ENCODE peak calls at places on chromosomes 7 and 10, in ten cellular contexts. One of them, this sample, is unnamed.

GRCh38 chr10:904403-904802 is 27.1 kb downstream of the LARP4B start:
- DNase-seq in cardiac fibroblast: no peak
- DNase-seq in cardiac muscle cell: no peak
- DNase-seq in stomach: no peak
- DNase-seq in CD8-positive, alpha-beta T cell: no peak
- DNase-seq in mucosa of descending colon: no peak
- DNase-seq in prostate gland: no peak
- DNase-seq in lower lobe of right lung: no peak
- DNase-seq in fibroblast of lung: no peak
- DNase-seq in uterus: no peak
- DNase-seq in this sample: no peak

GRCh38 chr10:128695326-128695725 is 569.1 kb upstream of the MKI67 start:
- DNase-seq in cardiac fibroblast: no peak
- DNase-seq in cardiac muscle cell: no peak
- DNase-seq in stomach: no peak
- DNase-seq in CD8-positive, alpha-beta T cell: no peak
- DNase-seq in mucosa of descending colon: no peak
- DNase-seq in prostate gland: no peak
- DNase-seq in lower lobe of right lung: no peak
- DNase-seq in fibroblast of lung: no peak
- DNase-seq in uterus: no peak
- DNase-seq in this sample: no peak

GRCh38 chr7:5217396-5217795 is 27.4 kb downstream of the WIPI2 start:
- DNase-seq in cardiac fibroblast: no peak
- DNase-seq in cardiac muscle cell: no peak
- DNase-seq in stomach: no peak
- DNase-seq in CD8-positive, alpha-beta T cell: no peak
- DNase-seq in mucosa of descending colon: no peak
- DNase-seq in prostate gland: no peak
- DNase-seq in lower lobe of right lung: no peak
- DNase-seq in fibroblast of lung: no peak
- DNase-seq in uterus: no peak
- DNase-seq in this sample: no peak

GRCh38 chr7:148701414-148701813 is 2.7 kb downstream of the CUL1 start:
- DNase-seq in cardiac fibroblast: peak
- DNase-seq in cardiac muscle cell: no peak
- DNase-seq in stomach: no peak
- DNase-seq in CD8-positive, alpha-beta T cell: no peak
- DNase-seq in mucosa of descending colon: no peak
- DNase-seq in prostate gland: no peak
- DNase-seq in lower lobe of right lung: no peak
- DNase-seq in fibroblast of lung: peak
- DNase-seq in uterus: no peak
- DNase-seq in this sample: peak

GRCh38 chr7:1290262-1291039 is 57.8 kb downstream of the UNCX start:
- DNase-seq in cardiac fibroblast: peak
- DNase-seq in cardiac muscle cell: peak
- DNase-seq in stomach: peak
- DNase-seq in CD8-positive, alpha-beta T cell: peak
- DNase-seq in mucosa of descending colon: peak
- DNase-seq in prostate gland: peak
- DNase-seq in lower lobe of right lung: peak
- DNase-seq in fibroblast of lung: peak
- DNase-seq in uterus: no peak
- DNase-seq in this sample: peak

GRCh38 chr7:42262907-42263466 is 26.0 kb upstream of the GLI3 start:
- DNase-seq in cardiac fibroblast: peak
- DNase-seq in cardiac muscle cell: no peak
- DNase-seq in stomach: no peak
- DNase-seq in CD8-positive, alpha-beta T cell: no peak
- DNase-seq in mucosa of descending colon: no peak
- DNase-seq in prostate gland: peak
- DNase-seq in lower lobe of right lung: no peak
- DNase-seq in fibroblast of lung: peak
- DNase-seq in uterus: peak
- DNase-seq in this sample: no peak

GRCh38 chr7:44213872-44214595 is 13.3 kb downstream of the YKT6 start:
- DNase-seq in cardiac fibroblast: peak
- DNase-seq in cardiac muscle cell: peak
- DNase-seq in stomach: no peak
- DNase-seq in CD8-positive, alpha-beta T cell: no peak
- DNase-seq in mucosa of descending colon: peak
- DNase-seq in prostate gland: no peak
- DNase-seq in lower lobe of right lung: no peak
- DNase-seq in fibroblast of lung: peak
- DNase-seq in uterus: no peak
- DNase-seq in this sample: peak

GRCh38 chr7:2710256-2710655 is 22.3 kb downstream of the AMZ1 start:
- DNase-seq in cardiac fibroblast: no peak
- DNase-seq in cardiac muscle cell: no peak
- DNase-seq in stomach: no peak
- DNase-seq in CD8-positive, alpha-beta T cell: peak
- DNase-seq in mucosa of descending colon: no peak
- DNase-seq in prostate gland: no peak
- DNase-seq in lower lobe of right lung: no peak
- DNase-seq in fibroblast of lung: no peak
- DNase-seq in uterus: no peak
- DNase-seq in this sample: no peak

GRCh38 chr7:95780665-95781064 is 8.3 kb downstream of the DYNC1I1 start:
- DNase-seq in cardiac fibroblast: no peak
- DNase-seq in cardiac muscle cell: no peak
- DNase-seq in stomach: no peak
- DNase-seq in CD8-positive, alpha-beta T cell: no peak
- DNase-seq in mucosa of descending colon: no peak
- DNase-seq in prostate gland: no peak
- DNase-seq in lower lobe of right lung: no peak
- DNase-seq in fibroblast of lung: no peak
- DNase-seq in uterus: no peak
- DNase-seq in this sample: no peak

GRCh38 chr7:112056409-112056808 is 149.8 kb downstream of the DOCK4 start:
- DNase-seq in cardiac fibroblast: peak
- DNase-seq in cardiac muscle cell: no peak
- DNase-seq in stomach: no peak
- DNase-seq in CD8-positive, alpha-beta T cell: no peak
- DNase-seq in mucosa of descending colon: no peak
- DNase-seq in prostate gland: no peak
- DNase-seq in lower lobe of right lung: no peak
- DNase-seq in fibroblast of lung: no peak
- DNase-seq in uterus: no peak
- DNase-seq in this sample: no peak

GRCh38 chr10:125208854-125209545 is 48.6 kb upstream of the CTBP2 start:
- DNase-seq in cardiac fibroblast: no peak
- DNase-seq in cardiac muscle cell: no peak
- DNase-seq in stomach: no peak
- DNase-seq in CD8-positive, alpha-beta T cell: no peak
- DNase-seq in mucosa of descending colon: no peak
- DNase-seq in prostate gland: no peak
- DNase-seq in lower lobe of right lung: no peak
- DNase-seq in fibroblast of lung: no peak
- DNase-seq in uterus: no peak
- DNase-seq in this sample: no peak

GRCh38 chr10:122276611-122277205 is 5.6 kb downstream of the BTBD16 start:
- DNase-seq in cardiac fibroblast: peak
- DNase-seq in cardiac muscle cell: no peak
- DNase-seq in stomach: peak
- DNase-seq in CD8-positive, alpha-beta T cell: no peak
- DNase-seq in mucosa of descending colon: no peak
- DNase-seq in prostate gland: no peak
- DNase-seq in lower lobe of right lung: no peak
- DNase-seq in fibroblast of lung: peak
- DNase-seq in uterus: no peak
- DNase-seq in this sample: no peak

GRCh38 chr10:63713191-63714144 is 192.3 kb downstream of the REEP3 start:
- DNase-seq in cardiac fibroblast: peak
- DNase-seq in cardiac muscle cell: peak
- DNase-seq in stomach: peak
- DNase-seq in CD8-positive, alpha-beta T cell: no peak
- DNase-seq in mucosa of descending colon: peak
- DNase-seq in prostate gland: no peak
- DNase-seq in lower lobe of right lung: no peak
- DNase-seq in fibroblast of lung: peak
- DNase-seq in uterus: peak
- DNase-seq in this sample: no peak
- H3K4me3 ChIP-seq in cardiac fibroblast: no peak
- H3K4me3 ChIP-seq in cardiac muscle cell: no peak
- H3K4me3 ChIP-seq in stomach: no peak
- H3K4me3 ChIP-seq in CD8-positive, alpha-beta T cell: no peak
- H3K4me3 ChIP-seq in mucosa of descending colon: no peak
- H3K4me3 ChIP-seq in prostate gland: no peak
- H3K4me3 ChIP-seq in lower lobe of right lung: no peak
- H3K4me3 ChIP-seq in fibroblast of lung: no peak
- H3K4me3 ChIP-seq in uterus: no peak
- H3K4me3 ChIP-seq in this sample: no peak

GRCh38 chr7:96833701-96834453 is 124.2 kb upstream of the SEM1 start:
- DNase-seq in cardiac fibroblast: no peak
- DNase-seq in cardiac muscle cell: peak
- DNase-seq in stomach: no peak
- DNase-seq in CD8-positive, alpha-beta T cell: no peak
- DNase-seq in mucosa of descending colon: no peak
- DNase-seq in prostate gland: no peak
- DNase-seq in lower lobe of right lung: no peak
- DNase-seq in fibroblast of lung: no peak
- DNase-seq in uterus: no peak
- DNase-seq in this sample: no peak

GRCh38 chr7:96832107-96832506 is 122.5 kb upstream of the SEM1 start:
- DNase-seq in cardiac fibroblast: no peak
- DNase-seq in cardiac muscle cell: no peak
- DNase-seq in stomach: no peak
- DNase-seq in CD8-positive, alpha-beta T cell: no peak
- DNase-seq in mucosa of descending colon: no peak
- DNase-seq in prostate gland: no peak
- DNase-seq in lower lobe of right lung: no peak
- DNase-seq in fibroblast of lung: no peak
- DNase-seq in uterus: no peak
- DNase-seq in this sample: no peak

GRCh38 chr7:96826089-96826488 is 116.4 kb upstream of the SEM1 start:
- DNase-seq in cardiac fibroblast: no peak
- DNase-seq in cardiac muscle cell: no peak
- DNase-seq in stomach: no peak
- DNase-seq in CD8-positive, alpha-beta T cell: no peak
- DNase-seq in mucosa of descending colon: no peak
- DNase-seq in prostate gland: no peak
- DNase-seq in lower lobe of right lung: no peak
- DNase-seq in fibroblast of lung: no peak
- DNase-seq in uterus: no peak
- DNase-seq in this sample: no peak

GRCh38 chr7:96827701-96828100 is 118.1 kb upstream of the SEM1 start:
- DNase-seq in cardiac fibroblast: no peak
- DNase-seq in cardiac muscle cell: no peak
- DNase-seq in stomach: no peak
- DNase-seq in CD8-positive, alpha-beta T cell: no peak
- DNase-seq in mucosa of descending colon: no peak
- DNase-seq in prostate gland: no peak
- DNase-seq in lower lobe of right lung: no peak
- DNase-seq in fibroblast of lung: no peak
- DNase-seq in uterus: no peak
- DNase-seq in this sample: no peak

GRCh38 chr7:96831446-96831845 is 121.8 kb upstream of the SEM1 start:
- DNase-seq in cardiac fibroblast: no peak
- DNase-seq in cardiac muscle cell: no peak
- DNase-seq in stomach: no peak
- DNase-seq in CD8-positive, alpha-beta T cell: no peak
- DNase-seq in mucosa of descending colon: no peak
- DNase-seq in prostate gland: no peak
- DNase-seq in lower lobe of right lung: no peak
- DNase-seq in fibroblast of lung: no peak
- DNase-seq in uterus: no peak
- DNase-seq in this sample: no peak
- H3K4me3 ChIP-seq in cardiac fibroblast: no peak
- H3K4me3 ChIP-seq in cardiac muscle cell: no peak
- H3K4me3 ChIP-seq in stomach: no peak
- H3K4me3 ChIP-seq in CD8-positive, alpha-beta T cell: no peak
- H3K4me3 ChIP-seq in mucosa of descending colon: no peak
- H3K4me3 ChIP-seq in prostate gland: no peak
- H3K4me3 ChIP-seq in lower lobe of right lung: no peak
- H3K4me3 ChIP-seq in fibroblast of lung: no peak
- H3K4me3 ChIP-seq in uterus: no peak
- H3K4me3 ChIP-seq in this sample: no peak

GRCh38 chr10:113386005-113386404 is 166.8 kb upstream of the HABP2 start:
- DNase-seq in cardiac fibroblast: peak
- DNase-seq in cardiac muscle cell: no peak
- DNase-seq in stomach: no peak
- DNase-seq in CD8-positive, alpha-beta T cell: no peak
- DNase-seq in mucosa of descending colon: no peak
- DNase-seq in prostate gland: no peak
- DNase-seq in lower lobe of right lung: no peak
- DNase-seq in fibroblast of lung: peak
- DNase-seq in uterus: no peak
- DNase-seq in this sample: no peak
- H3K4me3 ChIP-seq in cardiac fibroblast: no peak
- H3K4me3 ChIP-seq in cardiac muscle cell: no peak
- H3K4me3 ChIP-seq in stomach: no peak
- H3K4me3 ChIP-seq in CD8-positive, alpha-beta T cell: no peak
- H3K4me3 ChIP-seq in mucosa of descending colon: no peak
- H3K4me3 ChIP-seq in prostate gland: no peak
- H3K4me3 ChIP-seq in lower lobe of right lung: no peak
- H3K4me3 ChIP-seq in fibroblast of lung: no peak
- H3K4me3 ChIP-seq in uterus: no peak
- H3K4me3 ChIP-seq in this sample: no peak

GRCh38 chr10:133373104-133373624 is at the start of gene ECHS1:
- DNase-seq in cardiac fibroblast: peak
- DNase-seq in cardiac muscle cell: peak
- DNase-seq in stomach: peak
- DNase-seq in CD8-positive, alpha-beta T cell: peak
- DNase-seq in mucosa of descending colon: peak
- DNase-seq in prostate gland: peak
- DNase-seq in lower lobe of right lung: peak
- DNase-seq in fibroblast of lung: peak
- DNase-seq in uterus: peak
- DNase-seq in this sample: peak

GRCh38 chr10:133368153-133368552 is 5.0 kb downstream of the ECHS1 start:
- DNase-seq in cardiac fibroblast: no peak
- DNase-seq in cardiac muscle cell: no peak
- DNase-seq in stomach: no peak
- DNase-seq in CD8-positive, alpha-beta T cell: no peak
- DNase-seq in mucosa of descending colon: peak
- DNase-seq in prostate gland: no peak
- DNase-seq in lower lobe of right lung: no peak
- DNase-seq in fibroblast of lung: no peak
- DNase-seq in uterus: no peak
- DNase-seq in this sample: no peak

GRCh38 chr10:133370026-133370786 is 2.9 kb downstream of the ECHS1 start:
- DNase-seq in cardiac fibroblast: no peak
- DNase-seq in cardiac muscle cell: no peak
- DNase-seq in stomach: no peak
- DNase-seq in CD8-positive, alpha-beta T cell: no peak
- DNase-seq in mucosa of descending colon: no peak
- DNase-seq in prostate gland: no peak
- DNase-seq in lower lobe of right lung: peak
- DNase-seq in fibroblast of lung: no peak
- DNase-seq in uterus: no peak
- DNase-seq in this sample: no peak

GRCh38 chr10:133375357-133376115 is 2.4 kb upstream of the ECHS1 start:
- DNase-seq in cardiac fibroblast: no peak
- DNase-seq in cardiac muscle cell: no peak
- DNase-seq in stomach: no peak
- DNase-seq in CD8-positive, alpha-beta T cell: no peak
- DNase-seq in mucosa of descending colon: no peak
- DNase-seq in prostate gland: no peak
- DNase-seq in lower lobe of right lung: no peak
- DNase-seq in fibroblast of lung: no peak
- DNase-seq in uterus: no peak
- DNase-seq in this sample: no peak

GRCh38 chr10:133372507-133372906 is 647 bp downstream of the ECHS1 start:
- DNase-seq in cardiac fibroblast: no peak
- DNase-seq in cardiac muscle cell: no peak
- DNase-seq in stomach: no peak
- DNase-seq in CD8-positive, alpha-beta T cell: no peak
- DNase-seq in mucosa of descending colon: peak
- DNase-seq in prostate gland: no peak
- DNase-seq in lower lobe of right lung: peak
- DNase-seq in fibroblast of lung: no peak
- DNase-seq in uterus: peak
- DNase-seq in this sample: peak
- H3K4me3 ChIP-seq in cardiac fibroblast: peak
- H3K4me3 ChIP-seq in cardiac muscle cell: peak
- H3K4me3 ChIP-seq in stomach: peak
- H3K4me3 ChIP-seq in CD8-positive, alpha-beta T cell: no peak
- H3K4me3 ChIP-seq in mucosa of descending colon: no peak
- H3K4me3 ChIP-seq in prostate gland: peak
- H3K4me3 ChIP-seq in lower lobe of right lung: peak
- H3K4me3 ChIP-seq in fibroblast of lung: no peak
- H3K4me3 ChIP-seq in uterus: peak
- H3K4me3 ChIP-seq in this sample: peak